ENCODE peak calls at places on chromosome 17, in seven cellular contexts. Q, T, B, K, E, H and V are unnamed samples.

GRCh38 chr17:42121066-42121769 is at the start of gene KAT2A:
- DNase-seq in Q (peak; percentile 71), T (peak; percentile 72), B (peak; percentile 82), K (peak; percentile 87), E (peak; percentile 63), H (peak; percentile 84), V (peak; percentile 95)

GRCh38 chr17:40322417-40323315 is 13.7 kb downstream of the RARA start:
- DNase-seq in Q (peak; percentile 73), T (peak; percentile 87), B (peak; percentile 76), K (peak; percentile 100), E (no peak), H (no peak), V (peak; percentile 89)

GRCh38 chr17:47719411-47720152 is 13.5 kb upstream of the TBX21 start:
- DNase-seq in Q (no peak), T (peak; percentile 81), B (peak; percentile 54), K (peak; percentile 82), E (no peak), H (peak; percentile 34), V (no peak)

GRCh38 chr17:72305964-72306551 is 185.2 kb downstream of the SOX9 start:
- DNase-seq in Q (no peak), T (peak; percentile 12), B (peak; percentile 44), K (peak; percentile 33), E (no peak), H (peak; percentile 32), V (no peak)

GRCh38 chr17:10775058-10775457 is 28.8 kb downstream of the TMEM238L start:
- DNase-seq in Q (no peak), T (no peak), B (no peak), K (no peak), E (no peak), H (no peak), V (no peak)

GRCh38 chr17:7404737-7405412 is 978 bp upstream of the TMEM256 start:
- DNase-seq in Q (peak; percentile 60), T (peak; percentile 6), B (no peak), K (peak; percentile 13), E (peak; percentile 16), H (no peak), V (no peak)

GRCh38 chr17:58759522-58759921 is 3.9 kb downstream of the PPM1E start:
- DNase-seq in Q (no peak), T (no peak), B (no peak), K (no peak), E (no peak), H (no peak), V (no peak)

GRCh38 chr17:39404542-39405378 is 3.3 kb upstream of the FBXL20 start:
- DNase-seq in Q (no peak), T (peak; percentile 84), B (peak; percentile 85), K (peak; percentile 74), E (no peak), H (peak; percentile 89), V (no peak)

GRCh38 chr17:73939808-73940207 is 263.7 kb upstream of the RPL38 start:
- DNase-seq in Q (no peak), T (no peak), B (no peak), K (no peak), E (no peak), H (no peak), V (no peak)

GRCh38 chr17:6927290-6927844 is 68.5 kb upstream of the ALOX12 start:
- DNase-seq in Q (no peak), T (peak; percentile 24), B (peak; percentile 80), K (peak; percentile 59), E (no peak), H (peak; percentile 76), V (no peak)

GRCh38 chr17:8798176-8799000 is 777 bp downstream of the MFSD6L start:
- DNase-seq in Q (no peak), T (no peak), B (no peak), K (no peak), E (no peak), H (no peak), V (no peak)

GRCh38 chr17:77857613-77858012 is 100.9 kb upstream of the TNRC6C start:
- DNase-seq in Q (peak; percentile 27), T (no peak), B (no peak), K (no peak), E (no peak), H (no peak), V (no peak)

GRCh38 chr17:50890675-50891516 is 24.7 kb upstream of the TOB1 start:
- DNase-seq in Q (no peak), T (no peak), B (no peak), K (no peak), E (no peak), H (peak; percentile 66), V (peak; percentile 2)

GRCh38 chr17:41567317-41567716 is 4.5 kb downstream of the KRT9 start:
- DNase-seq in Q (no peak), T (no peak), B (no peak), K (no peak), E (no peak), H (no peak), V (no peak)

GRCh38 chr17:29018788-29019474 is 13.1 kb upstream of the SEZ6 start:
- DNase-seq in Q (no peak), T (no peak), B (no peak), K (peak; percentile 36), E (no peak), H (no peak), V (no peak)

GRCh38 chr17:45103269-45103795 is 29.0 kb downstream of the PLCD3 start:
- DNase-seq in Q (no peak), T (no peak), B (no peak), K (no peak), E (no peak), H (no peak), V (no peak)

GRCh38 chr17:12727076-12727750 is 61.5 kb downstream of the MYOCD start:
- DNase-seq in Q (no peak), T (peak; percentile 73), B (peak; percentile 42), K (no peak), E (no peak), H (no peak), V (no peak)

GRCh38 chr17:65022751-65023421 is 33.7 kb downstream of the GNA13 start:
- DNase-seq in Q (no peak), T (peak; percentile 4), B (peak; percentile 57), K (no peak), E (no peak), H (peak; percentile 97), V (peak; percentile 75)

GRCh38 chr17:64938290-64938689 is 19.0 kb upstream of the LRRC37A3 start:
- DNase-seq in Q (no peak), T (no peak), B (no peak), K (no peak), E (no peak), H (peak; percentile 85), V (no peak)

GRCh38 chr17:82914375-82914774 is 74.6 kb upstream of the ZNF750 start:
- DNase-seq in Q (no peak), T (no peak), B (no peak), K (no peak), E (no peak), H (peak; percentile 14), V (peak; percentile 78)
- TF ChIP-seq CTCF in Q (no peak), T (no peak), B (no peak), K (no peak), E (no peak), H (peak; percentile 51), V (no peak)

DNA sequence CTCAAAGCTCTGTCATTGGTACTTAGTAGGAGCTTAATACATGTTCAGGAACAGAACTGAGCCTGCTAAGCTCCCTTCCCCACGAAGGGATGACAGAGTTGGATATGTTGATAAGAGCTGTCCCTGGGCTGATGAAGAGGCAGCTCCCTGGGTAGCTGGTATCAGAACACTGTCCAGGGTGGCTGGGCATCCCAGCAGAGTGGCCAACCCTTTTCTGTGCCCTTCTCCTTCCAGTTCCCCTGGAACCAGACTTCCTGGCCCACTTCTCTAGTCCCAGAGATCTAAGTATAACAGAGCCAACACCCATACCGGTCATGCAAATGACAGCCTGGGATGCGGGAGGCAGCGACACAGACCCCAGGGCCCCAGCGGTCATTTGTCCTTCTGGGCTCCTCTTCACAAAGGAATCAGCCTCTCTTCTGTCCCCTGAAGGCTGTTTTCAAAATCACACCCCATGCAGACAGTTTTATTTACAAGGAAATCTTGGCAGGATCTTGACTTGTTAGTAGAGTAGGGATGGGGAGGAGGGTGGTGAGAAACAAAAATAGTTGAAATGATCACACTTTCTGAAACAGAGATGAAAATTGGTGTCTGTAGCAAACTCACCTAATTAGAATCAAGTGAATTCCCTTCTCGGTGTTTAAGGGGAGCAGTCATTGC is 1.4 kb upstream of the RHBDL3 start:
- DNase-seq in Q (no peak), T (no peak), B (no peak), K (no peak), E (no peak), H (no peak), V (no peak)
- TF ChIP-seq CTCF in Q (no peak), T (peak; percentile 44), B (peak; percentile 37), K (no peak), E (peak; percentile 41), H (no peak), V (no peak)

DNA sequence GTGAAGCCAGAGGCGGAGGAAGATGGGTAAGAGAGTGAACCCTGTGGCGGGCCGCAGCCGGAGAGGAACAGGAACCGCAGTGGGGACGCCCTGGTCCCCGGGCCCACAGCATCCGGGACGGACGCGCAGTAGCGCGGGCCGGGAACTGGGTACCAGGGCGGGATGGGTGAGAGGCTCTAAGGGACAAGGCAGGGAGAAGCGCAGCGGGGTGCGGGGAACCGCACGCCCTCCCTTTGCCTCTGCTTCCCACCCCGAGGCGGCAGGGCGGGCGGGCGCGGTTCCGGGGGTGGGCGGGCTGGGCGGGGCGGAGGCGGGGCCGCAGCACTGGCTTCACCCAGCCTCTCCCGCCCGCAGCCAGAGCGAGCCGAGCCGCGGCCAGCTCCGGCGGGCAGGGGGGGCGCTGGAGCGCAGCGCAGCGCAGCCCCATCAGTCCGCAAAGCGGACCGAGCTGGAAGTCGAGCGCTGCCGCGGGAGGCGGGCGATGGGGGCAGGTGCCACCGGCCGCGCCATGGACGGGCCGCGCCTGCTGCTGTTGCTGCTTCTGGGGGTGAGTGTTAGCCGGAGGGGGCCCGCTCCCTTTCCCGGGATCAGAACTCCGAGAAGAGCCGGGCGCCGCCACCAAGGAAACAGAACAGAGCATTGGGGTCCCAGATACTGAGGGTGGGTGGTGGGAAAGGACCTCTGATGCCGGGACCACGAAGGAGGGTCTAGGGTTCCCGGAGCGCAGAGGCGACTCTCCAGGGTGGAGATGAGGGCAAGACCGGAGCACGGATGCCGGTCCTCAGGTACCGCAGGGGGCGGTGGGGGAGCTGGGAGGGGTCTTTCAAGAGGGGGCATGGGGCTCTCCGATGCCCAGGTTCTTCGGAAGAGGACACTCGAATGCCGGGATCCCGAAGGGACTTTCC is at the start of gene NGFR:
- DNase-seq in Q (peak; percentile 35), T (no peak), B (no peak), K (peak; percentile 72), E (peak; percentile 42), H (peak; percentile 34), V (peak; percentile 89)
- TF ChIP-seq CTCF in Q (no peak), T (peak; percentile 19), B (no peak), K (no peak), E (peak; percentile 17), H (no peak), V (peak; percentile 40)

DNA sequence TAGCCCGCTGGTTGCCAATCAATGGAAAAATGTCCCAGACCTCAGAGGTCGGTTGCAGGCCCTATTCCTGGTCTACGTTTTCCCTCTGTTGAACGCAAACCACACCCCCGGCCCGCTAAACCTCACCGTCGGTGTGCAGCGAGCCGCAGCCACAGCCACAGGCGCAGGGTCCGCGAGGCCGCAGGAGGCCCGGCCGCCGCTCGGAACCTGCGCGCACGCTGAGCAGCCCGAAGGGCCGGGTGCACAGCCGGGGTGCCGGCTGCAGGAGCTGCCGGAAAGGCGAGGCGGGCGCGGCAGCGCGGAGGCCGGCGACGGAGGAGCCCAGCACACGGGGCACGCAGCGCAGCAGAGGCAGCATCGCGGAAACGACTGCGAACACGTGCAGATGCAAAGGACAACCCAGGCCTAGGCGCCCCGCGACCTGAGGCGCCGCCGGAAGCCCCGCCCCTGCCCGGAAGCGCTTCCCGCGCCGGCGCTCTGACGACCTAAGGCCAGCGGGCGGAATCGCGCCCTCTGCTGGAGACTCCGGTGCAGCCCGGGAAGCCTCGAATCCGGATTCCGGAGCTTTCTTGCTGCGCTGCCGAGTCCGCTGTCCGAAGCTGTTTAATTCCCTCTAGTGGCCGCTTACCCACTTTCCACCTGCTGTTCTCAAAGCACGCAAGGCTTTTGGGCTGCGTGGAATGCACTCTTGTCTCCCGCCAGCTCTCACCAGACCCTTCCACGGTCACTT is at the start of gene C1QBP:
- DNase-seq in Q (peak; percentile 88), T (peak; percentile 87), B (peak; percentile 95), K (peak; percentile 91), E (peak; percentile 96), H (peak; percentile 94), V (peak; percentile 96)
- TF ChIP-seq CTCF in Q (peak; percentile 96), T (peak; percentile 100), B (peak; percentile 87), K (peak; percentile 74), E (peak; percentile 100), H (peak; percentile 81), V (peak; percentile 90)